ENCODE peak calls at places on chromosomes 13 and 19, in eight cellular contexts. V is transverse colon, S is BJ, P is thoracic aorta, Q is Peyer's patch, C is cardiac fibroblast, F is mucosa of descending colon, O is colonic mucosa. J is an unnamed sample.

GRCh38 chr13:26971990-26972888 is 199.4 kb downstream of the USP12 start:
- DNase-seq in V (peak; percentile 80), S (no peak), P (no peak), Q (peak; percentile 39), C (no peak), F (peak; percentile 84), O (peak; percentile 85), J (peak; percentile 62)

GRCh38 chr13:75410207-75410606 is 71.8 kb downstream of the TBC1D4 start:
- DNase-seq in V (no peak), S (no peak), P (no peak), Q (no peak), C (no peak), F (no peak), O (no peak), J (no peak)

GRCh38 chr13:32938907-32939306 is 77.3 kb upstream of the KL start:
- DNase-seq in V (no peak), S (no peak), P (no peak), Q (no peak), C (peak; percentile 15), F (no peak), O (no peak), J (no peak)

GRCh38 chr13:113109151-113110047 is 3.8 kb downstream of the F7 start:
- DNase-seq in V (no peak), S (no peak), P (no peak), Q (no peak), C (no peak), F (peak; percentile 16), O (no peak), J (no peak)

GRCh38 chr13:90723381-90723780 is 624.1 kb upstream of the MIR17HG start:
- DNase-seq in V (no peak), S (no peak), P (no peak), Q (no peak), C (peak; percentile 23), F (no peak), O (no peak), J (no peak)

GRCh38 chr13:36848228-36848982 is 29.4 kb downstream of the RFXAP start:
- DNase-seq in V (no peak), S (no peak), P (no peak), Q (no peak), C (peak; percentile 11), F (no peak), O (no peak), J (peak; percentile 3)

GRCh38 chr13:114071991-114072390 is 60.4 kb downstream of the RASA3 start:
- DNase-seq in V (no peak), S (no peak), P (no peak), Q (no peak), C (no peak), F (peak; percentile 19), O (no peak), J (no peak)

GRCh38 chr19:46466536-46467199 is 4.7 kb downstream of the PNMA8A start:
- DNase-seq in V (peak; percentile 30), S (peak; percentile 62), P (no peak), Q (no peak), C (peak; percentile 84), F (no peak), O (no peak), J (no peak)

GRCh38 chr13:72145383-72145782 is 278.4 kb upstream of the DACH1 start:
- DNase-seq in V (no peak), S (no peak), P (no peak), Q (no peak), C (no peak), F (no peak), O (no peak), J (no peak)

GRCh38 chr19:14033946-14034345 is 2.4 kb downstream of the IL27RA start:
- DNase-seq in V (no peak), S (no peak), P (no peak), Q (no peak), C (no peak), F (no peak), O (no peak), J (no peak)

GRCh38 chr13:88717946-88718345 is 1046.8 kb downstream of the SLITRK5 start:
- DNase-seq in V (no peak), S (no peak), P (no peak), Q (no peak), C (no peak), F (no peak), O (no peak), J (no peak)

GRCh38 chr19:38617283-38617763 is 430 bp downstream of the MAP4K1 start:
- DNase-seq in V (no peak), S (no peak), P (no peak), Q (peak; percentile 44), C (no peak), F (peak; percentile 42), O (no peak), J (no peak)

GRCh38 chr13:113299951-113300350 is 2.9 kb downstream of the LAMP1 start:
- DNase-seq in V (no peak), S (no peak), P (no peak), Q (no peak), C (peak; percentile 8), F (no peak), O (no peak), J (no peak)

GRCh38 chr19:33292595-33293254 is 9.6 kb downstream of the CEBPA start:
- DNase-seq in V (peak; percentile 78), S (no peak), P (no peak), Q (no peak), C (no peak), F (peak; percentile 81), O (peak; percentile 81), J (no peak)

GRCh38 chr13:24649685-24650038 is 30.5 kb upstream of the ATP12A start:
- DNase-seq in V (no peak), S (no peak), P (no peak), Q (no peak), C (no peak), F (no peak), O (no peak), J (no peak)

GRCh38 chr13:24648271-24648670 is 31.9 kb upstream of the ATP12A start:
- DNase-seq in V (no peak), S (no peak), P (no peak), Q (no peak), C (no peak), F (no peak), O (no peak), J (no peak)

GRCh38 chr13:24651718-24652345 is 28.4 kb upstream of the ATP12A start:
- DNase-seq in V (peak; percentile 84), S (no peak), P (no peak), Q (no peak), C (no peak), F (peak; percentile 72), O (peak; percentile 85), J (peak; percentile 34)

GRCh38 chr13:24650157-24650556 is 30.1 kb upstream of the ATP12A start:
- DNase-seq in V (no peak), S (peak; percentile 23), P (no peak), Q (no peak), C (peak; percentile 43), F (no peak), O (no peak), J (no peak)

DNA sequence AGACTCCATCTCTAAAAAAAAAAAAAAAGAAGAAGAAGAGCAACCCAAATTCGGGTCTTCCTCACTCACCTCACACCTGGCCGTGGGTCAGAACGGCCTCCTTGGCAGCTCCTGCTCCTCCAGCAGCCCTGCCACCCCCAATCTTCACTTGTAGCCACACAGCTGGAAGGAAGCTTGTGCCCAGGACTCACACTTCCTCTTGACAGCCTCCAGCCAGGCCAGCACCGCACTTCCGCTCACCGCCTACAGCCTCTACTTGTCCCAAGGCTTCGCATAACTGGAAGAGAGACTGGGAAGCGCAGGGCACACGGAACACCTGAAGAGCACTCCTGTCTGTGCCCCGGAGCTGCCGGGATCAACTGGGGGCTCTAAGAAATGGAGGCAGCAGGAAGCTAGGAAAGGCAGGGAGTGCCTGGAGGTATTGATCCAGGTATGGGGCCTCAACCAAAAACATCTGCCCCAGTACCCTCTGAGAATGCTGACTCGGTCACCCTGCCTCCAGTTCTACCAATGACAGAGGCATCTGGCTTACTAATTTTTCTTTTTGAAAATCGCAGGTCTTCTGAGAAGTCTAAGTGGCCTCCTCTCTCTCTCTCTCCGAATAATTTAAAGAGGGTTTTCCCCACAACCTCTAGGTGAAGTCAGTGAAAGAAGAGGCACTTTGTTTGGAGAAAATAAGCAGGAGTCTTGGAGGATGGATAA is 31.1 kb upstream of the ATP12A start:
- DNase-seq in V (no peak), S (no peak), P (no peak), Q (no peak), C (no peak), F (no peak), O (no peak), J (no peak)
- TF ChIP-seq CTCF in V (no peak), S (no peak), P (no peak), Q (no peak), C (no peak), F (no peak), O (no peak), J (no peak)

GRCh38 chr13:31797154-31797775 is 57.9 kb downstream of the RXFP2 start:
- DNase-seq in V (no peak), S (no peak), P (no peak), Q (no peak), C (peak; percentile 71), F (no peak), O (no peak), J (peak; percentile 3)
- TF ChIP-seq CTCF in V (peak; percentile 11), S (peak; percentile 55), P (peak; percentile 49), Q (peak; percentile 34), C (peak; percentile 50), F (no peak), O (no peak), J (peak; percentile 12)

DNA sequence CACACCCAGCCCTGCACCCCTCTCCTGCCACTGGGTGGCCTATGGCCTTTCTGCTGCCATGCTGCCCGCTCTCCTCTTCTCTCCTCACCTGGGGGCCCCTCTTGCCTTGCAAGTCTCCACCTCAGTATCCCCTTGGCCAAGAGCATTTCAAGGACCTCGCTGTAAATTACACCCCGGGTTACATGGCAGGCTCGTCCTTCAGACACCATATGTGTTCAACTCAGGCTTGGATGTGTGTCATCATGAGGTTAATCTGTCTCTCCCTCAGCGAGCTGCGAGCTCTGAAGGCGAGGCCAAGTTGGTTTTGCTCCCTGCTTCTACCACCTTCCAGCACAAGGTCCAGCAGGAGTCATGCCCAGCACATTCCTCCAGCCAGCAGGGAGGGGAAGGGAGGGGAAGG is 74.8 kb upstream of the TM9SF2 start:
- DNase-seq in V (no peak), S (no peak), P (no peak), Q (no peak), C (no peak), F (no peak), O (no peak), J (no peak)
- TF ChIP-seq CTCF in V (no peak), S (no peak), P (no peak), Q (no peak), C (no peak), F (no peak), O (no peak), J (no peak)

GRCh38 chr13:101262306-101262705 is 154.0 kb downstream of the NALCN start:
- DNase-seq in V (no peak), S (no peak), P (no peak), Q (no peak), C (no peak), F (no peak), O (no peak), J (no peak)
- TF ChIP-seq CTCF in V (no peak), S (no peak), P (no peak), Q (no peak), C (no peak), F (no peak), O (no peak), J (no peak)

J was measured in Calu3.